ENCODE peak calls at places on chromosome 2, in seven cellular contexts. K is HEK293T; W is Caki2; T is H4; U is cardiac muscle cell; C is effector CD4-positive, alpha-beta T cell; N is iris pigment epithelial cell. M is an unnamed sample.
A peak's percentile ranks its signal among the peaks of the same experiment; 100 is the strongest.

GRCh38 chr2:240933048-240933965 is 27.2 kb downstream of the CROCC2 start:
- DNase-seq in K (no peak), W (no peak), T (no peak), U (no peak), C (peak; percentile 1), N (no peak), M (no peak)

GRCh38 chr2:50607746-50608145 is 424.2 kb downstream of the NRXN1 start:
- DNase-seq in K (no peak), W (no peak), T (no peak), U (no peak), C (no peak), N (no peak), M (no peak)

GRCh38 chr2:26605969-26606846 is 35.0 kb downstream of the CIB4 start:
- DNase-seq in K (no peak), W (no peak), T (no peak), U (no peak), C (no peak), N (no peak), M (peak; percentile 2)

GRCh38 chr2:197135806-197136205 is 174.8 kb downstream of the ANKRD44 start:
- DNase-seq in K (no peak), W (no peak), T (no peak), U (no peak), C (no peak), N (no peak), M (no peak)

GRCh38 chr2:23684540-23685176 is 242.3 kb downstream of the ATAD2B start:
- DNase-seq in K (no peak), W (no peak), T (no peak), U (no peak), C (no peak), N (no peak), M (no peak)

GRCh38 chr2:222671259-222672067 is at the start of gene MOGAT1:
- DNase-seq in K (no peak), W (no peak), T (no peak), U (peak; percentile 65), C (no peak), N (no peak), M (peak; percentile 43)

GRCh38 chr2:74221091-74221490 is 22.7 kb downstream of the MTHFD2 start:
- DNase-seq in K (no peak), W (no peak), T (no peak), U (no peak), C (no peak), N (peak; percentile 58), M (no peak)

GRCh38 chr2:107336536-107336935 is 450.6 kb upstream of the ST6GAL2 start:
- DNase-seq in K (no peak), W (no peak), T (peak; percentile 34), U (no peak), C (no peak), N (no peak), M (no peak)

M was measured in endothelial cell.